ENCODE peak calls at places on chromosomes 5 and 9, in four cellular contexts. U is SJSA1, T is IMR-90, J is K562. H is an unnamed sample.

GRCh38 chr5:146291421-146292074 is 47.1 kb upstream of the POU4F3 start:
- DNase-seq in U (peak), T (peak), J (peak), H (no peak)

GRCh38 chr9:93575706-93576295 is 583 bp upstream of the PHF2 start:
- DNase-seq in U (peak), T (peak), J (peak), H (peak)

GRCh38 chr9:95268681-95269080 is 48.8 kb downstream of the FANCC start:
- DNase-seq in U (no peak), T (peak), J (peak), H (no peak)

GRCh38 chr5:138601444-138601843 is 26.2 kb upstream of the HSPA9 start:
- DNase-seq in U (no peak), T (peak), J (peak), H (no peak)

GRCh38 chr9:134545213-134546211 is 96.1 kb upstream of the COL5A1 start:
- DNase-seq in U (peak), T (peak), J (no peak), H (no peak)

GRCh38 chr9:37390759-37391158 is 31.7 kb upstream of the GRHPR start:
- DNase-seq in U (no peak), T (no peak), J (peak), H (peak)

GRCh38 chr9:83707768-83708514 is at the start of gene UBQLN1:
- DNase-seq in U (peak), T (peak), J (peak), H (peak)

GRCh38 chr9:94809778-94810177 is 83.3 kb downstream of the AOPEP start:
- DNase-seq in U (no peak), T (no peak), J (no peak), H (no peak)

GRCh38 chr5:33848554-33848953 is 43.2 kb downstream of the ADAMTS12 start:
- DNase-seq in U (no peak), T (no peak), J (no peak), H (no peak)

GRCh38 chr5:137220523-137220927 is 278.6 kb downstream of the SPOCK1 start:
- DNase-seq in U (peak), T (peak), J (peak), H (no peak)

GRCh38 chr9:77751341-77752091 is 103.4 kb upstream of the GNA14 start:
- DNase-seq in U (peak), T (peak), J (peak), H (no peak)

GRCh38 chr9:33117816-33118215 is 41.3 kb upstream of the SMU1 start:
- DNase-seq in U (no peak), T (no peak), J (no peak), H (no peak)

GRCh38 chr9:131977074-131977838 is 102.4 kb downstream of the MED27 start:
- DNase-seq in U (no peak), T (no peak), J (no peak), H (no peak)

GRCh38 chr5:135850671-135851070 is 16.2 kb downstream of the SLC25A48 start:
- DNase-seq in U (no peak), T (no peak), J (no peak), H (no peak)

GRCh38 chr5:87412417-87413115 is at the start of gene CCNH:
- DNase-seq in U (peak), T (peak), J (peak), H (peak)

GRCh38 chr9:11142965-11143738 is 530.4 kb upstream of the PTPRD start:
- DNase-seq in U (no peak), T (no peak), J (no peak), H (no peak)

GRCh38 chr5:135750506-135750905 is 84.0 kb upstream of the SLC25A48 start:
- DNase-seq in U (no peak), T (no peak), J (peak), H (no peak)

GRCh38 chr9:35960029-35960655 is 2.2 kb upstream of the OR2S2 start:
- DNase-seq in U (no peak), T (peak), J (no peak), H (no peak)

GRCh38 chr5:43433381-43433780 is 21.2 kb upstream of the CCL28 start:
- DNase-seq in U (no peak), T (no peak), J (no peak), H (no peak)

GRCh38 chr5:149656576-149657182 is 73.4 kb upstream of the PPARGC1B start:
- DNase-seq in U (no peak), T (no peak), J (peak), H (no peak)

GRCh38 chr5:173451031-173451430 is 122.8 kb upstream of the STC2 start:
- DNase-seq in U (peak), T (peak), J (peak), H (no peak)

GRCh38 chr9:135500071-135500524 is 384 bp upstream of the MRPS2 start:
- DNase-seq in U (peak), T (peak), J (no peak), H (no peak)

GRCh38 chr9:91047993-91048607 is 246.5 kb downstream of the SYK start:
- DNase-seq in U (peak), T (peak), J (no peak), H (no peak)

GRCh38 chr9:130927995-130928900 is 10.8 kb downstream of the FIBCD1 start:
- DNase-seq in U (peak), T (peak), J (no peak), H (no peak)

GRCh38 chr9:69120380-69121154 is 53.5 kb upstream of the TJP2 start:
- DNase-seq in U (no peak), T (no peak), J (no peak), H (no peak)

GRCh38 chr9:69122391-69123141 is 51.5 kb upstream of the TJP2 start:
- DNase-seq in U (peak), T (peak), J (no peak), H (no peak)

GRCh38 chr9:69118656-69119055 is 55.4 kb upstream of the TJP2 start:
- DNase-seq in U (no peak), T (no peak), J (no peak), H (no peak)

GRCh38 chr9:69122086-69122390 is 52.0 kb upstream of the TJP2 start:
- DNase-seq in U (no peak), T (peak), J (no peak), H (peak)

DNA sequence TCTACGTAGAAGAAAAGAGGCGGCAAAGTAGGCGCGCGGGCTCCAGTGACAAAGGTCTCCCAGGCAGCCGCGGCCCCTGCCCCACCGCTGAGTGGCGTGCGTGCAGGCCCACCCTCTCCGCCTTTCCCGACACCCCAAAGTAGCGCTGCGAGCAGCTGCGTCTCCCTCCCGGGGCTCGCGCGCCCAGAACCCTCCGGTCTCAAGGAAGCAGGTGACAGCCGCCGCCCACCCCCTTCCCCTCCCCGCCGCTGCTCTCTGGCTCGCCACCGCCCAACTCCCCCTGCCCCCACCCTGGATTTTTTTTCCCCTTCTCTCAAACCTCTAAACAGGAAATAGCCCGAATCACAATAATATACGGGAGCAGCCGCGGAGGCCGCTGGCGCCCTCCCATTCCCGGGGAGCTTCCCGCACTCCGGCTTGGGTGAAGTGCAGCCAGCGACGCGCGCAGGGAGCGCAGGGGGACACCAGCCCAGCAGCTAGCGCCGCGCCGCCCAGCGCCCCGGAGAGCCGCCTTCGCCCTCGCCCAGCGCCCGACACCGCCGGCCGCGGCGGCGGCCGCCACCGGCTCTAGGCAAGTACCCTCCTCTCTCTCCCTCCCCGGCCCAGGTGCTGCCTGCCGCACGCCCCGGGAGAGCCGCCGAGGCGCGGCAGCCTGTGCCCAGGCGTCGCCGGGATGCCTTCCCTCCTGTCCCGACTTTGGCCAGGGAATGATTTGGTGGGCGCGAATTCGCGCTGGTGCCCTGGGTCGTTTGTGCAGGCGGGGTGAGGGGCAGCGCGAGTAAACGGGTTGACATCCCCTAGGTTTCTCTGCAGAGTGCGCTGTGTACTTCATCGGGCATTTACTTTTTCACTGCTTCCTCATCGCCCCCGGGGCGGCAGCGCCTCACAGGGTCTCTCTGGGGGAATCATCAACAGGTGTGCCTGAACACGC is 52.7 kb upstream of the TJP2 start:
- DNase-seq in U (peak), T (peak), J (no peak), H (peak)
- H3K27ac ChIP-seq in U (no peak), T (peak), J (no peak), H (no peak)

GRCh38 chr5:178770621-178771020 is 40.2 kb upstream of the ZNF354A start:
- DNase-seq in U (no peak), T (no peak), J (no peak), H (no peak)

GRCh38 chr5:178774866-178775539 is 44.5 kb upstream of the ZNF354A start:
- DNase-seq in U (no peak), T (no peak), J (no peak), H (no peak)

GRCh38 chr5:178772351-178772750 is 41.9 kb upstream of the ZNF354A start:
- DNase-seq in U (no peak), T (no peak), J (no peak), H (no peak)

GRCh38 chr5:178777557-178777956 is 47.1 kb upstream of the ZNF354A start:
- DNase-seq in U (no peak), T (no peak), J (no peak), H (no peak)

GRCh38 chr5:178774446-178774845 is 44.0 kb upstream of the ZNF354A start:
- DNase-seq in U (no peak), T (no peak), J (no peak), H (no peak)
- H3K27ac ChIP-seq in U (no peak), T (no peak), J (no peak), H (no peak)

GRCh38 chr5:147431586-147431985 is 78.3 kb downstream of the DPYSL3 start:
- DNase-seq in U (peak), T (no peak), J (no peak), H (no peak)

GRCh38 chr5:147432323-147432722 is 77.5 kb downstream of the DPYSL3 start:
- DNase-seq in U (no peak), T (no peak), J (no peak), H (no peak)

GRCh38 chr5:147426928-147427327 is 82.9 kb downstream of the DPYSL3 start:
- DNase-seq in U (no peak), T (no peak), J (no peak), H (no peak)

GRCh38 chr5:147427784-147428401 is 82.0 kb downstream of the DPYSL3 start:
- DNase-seq in U (no peak), T (peak), J (no peak), H (no peak)
- H3K27ac ChIP-seq in U (no peak), T (no peak), J (no peak), H (no peak)

DNA sequence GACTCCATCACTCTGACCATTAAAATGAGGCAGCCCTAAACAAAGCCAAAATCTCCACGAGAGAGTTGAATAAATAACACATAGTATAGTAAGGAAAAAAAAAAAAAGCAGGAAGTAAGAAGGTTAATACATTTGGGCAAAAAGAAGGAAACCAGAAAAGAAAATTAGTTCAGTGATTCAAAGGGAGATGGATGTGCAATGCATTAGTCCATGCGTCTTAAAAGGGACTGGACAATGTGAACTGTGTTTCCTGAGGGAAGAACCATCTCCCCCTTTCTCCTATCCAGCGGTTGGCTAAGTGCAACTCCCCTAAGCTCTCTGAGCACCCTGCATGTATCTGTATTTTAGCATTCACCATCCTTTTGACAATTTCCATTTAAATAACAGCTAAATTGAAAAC is 1.4 kb downstream of the ANKRA2 start:
- DNase-seq in U (no peak), T (no peak), J (peak), H (no peak)
- H3K27ac ChIP-seq in U (peak), T (no peak), J (peak), H (no peak)

GRCh38 chr9:121268598-121269029 is 652 bp downstream of the GSN start:
- DNase-seq in U (peak), T (no peak), J (no peak), H (no peak)
- H3K27ac ChIP-seq in U (peak), T (peak), J (no peak), H (peak)

GRCh38 chr5:53779541-53779981 is 219.1 kb downstream of the NDUFS4 start:
- DNase-seq in U (peak), T (peak), J (no peak), H (no peak)
- H3K27ac ChIP-seq in U (peak), T (peak), J (no peak), H (no peak)

DNA sequence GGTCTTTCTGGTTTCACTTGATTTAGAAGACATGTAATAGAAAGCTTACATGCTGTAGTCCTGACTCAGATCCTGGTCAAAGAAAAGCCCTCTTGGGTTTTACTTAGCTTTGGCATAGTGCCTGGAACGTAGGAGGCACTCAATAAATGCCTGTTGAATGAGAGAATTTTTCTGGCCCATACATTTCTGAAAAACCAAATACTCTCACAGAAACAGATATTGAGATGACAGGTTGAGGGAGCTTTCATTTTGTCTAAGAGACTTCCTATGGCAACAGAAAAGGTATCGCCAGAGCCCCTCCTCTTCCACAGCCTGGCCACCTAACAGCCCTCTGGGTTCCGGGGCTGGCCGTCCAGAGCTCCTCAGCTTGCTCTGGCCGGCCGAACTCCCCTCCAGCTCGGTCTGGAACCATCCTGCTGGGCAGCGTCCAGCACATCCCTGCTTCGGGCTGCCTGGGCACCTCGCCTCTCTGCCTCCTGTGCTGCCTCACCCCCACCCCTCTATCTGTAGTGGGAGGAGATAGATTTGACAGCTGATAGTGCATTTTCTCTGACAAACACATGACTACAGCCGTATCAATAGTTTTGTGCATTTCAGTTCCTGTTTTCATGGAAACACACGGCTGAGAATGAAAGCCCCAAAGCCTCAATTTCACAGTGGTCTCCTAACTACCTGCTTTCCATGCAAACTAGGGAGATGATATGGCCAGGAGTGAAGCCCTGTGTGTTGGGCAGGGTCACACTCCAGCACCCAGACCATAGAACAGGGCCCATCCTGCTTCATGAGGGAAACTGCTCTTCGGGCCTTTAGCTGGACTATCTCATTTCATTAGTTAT is 1.1 kb downstream of the IL4 start:
- DNase-seq in U (peak), T (peak), J (no peak), H (no peak)
- H3K27ac ChIP-seq in U (peak), T (peak), J (no peak), H (peak)

DNA sequence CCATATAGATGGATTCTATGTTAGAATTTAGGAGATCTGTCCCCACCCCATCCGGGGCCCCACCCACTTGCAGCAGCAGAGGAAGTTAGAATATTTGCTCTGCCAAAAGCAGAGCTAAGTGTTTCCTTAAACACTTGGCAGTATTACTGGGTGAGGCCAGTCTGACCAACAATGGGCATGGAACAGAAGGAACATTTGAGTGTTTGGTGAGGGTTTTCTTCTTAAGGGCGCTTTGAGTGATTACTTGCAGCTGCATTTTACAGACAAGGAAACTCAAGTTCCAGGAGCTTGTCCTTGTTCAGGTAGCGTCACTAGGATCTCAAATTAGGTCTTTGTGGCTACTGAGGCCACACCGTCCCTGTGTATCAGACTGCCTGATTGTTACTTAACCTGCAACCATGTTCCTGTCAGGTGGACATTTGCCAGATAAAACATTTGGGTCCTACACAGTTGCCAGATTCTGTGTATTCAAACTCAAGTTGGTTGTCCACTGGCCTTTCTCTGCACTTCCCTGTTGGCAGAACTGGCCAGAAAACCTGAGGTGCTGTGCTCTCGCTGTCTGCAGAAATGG is 59.3 kb downstream of the SLC46A2 start:
- DNase-seq in U (no peak), T (no peak), J (no peak), H (no peak)
- H3K27ac ChIP-seq in U (no peak), T (no peak), J (no peak), H (no peak)

GRCh38 chr9:127463382-127463781 is 12.1 kb downstream of the LRSAM1 start:
- DNase-seq in U (no peak), T (no peak), J (no peak), H (no peak)
- H3K27ac ChIP-seq in U (peak), T (no peak), J (no peak), H (no peak)